ENCODE peak calls at places on chromosomes 13 and 19, in nine cellular contexts. U is sigmoid colon, C is lower leg skin, Z is tibial nerve, N is gastrocnemius medialis, I is IMR-90, D is upper lobe of left lung, B is testis, K is H1. F is an unnamed sample.

GRCh38 chr19:40822161-40822560 is 23.2 kb downstream of the EGLN2 start:
- DNase-seq in Z (no peak), U (no peak), C (peak; percentile 77), K (no peak), B (peak; percentile 14), I (no peak), D (no peak), N (no peak), F (no peak)

GRCh38 chr19:58551577-58552471 is 3.1 kb downstream of the CHMP2A start:
- DNase-seq in Z (no peak), N (no peak), U (no peak), I (no peak), C (no peak), D (no peak), K (no peak), B (no peak), F (no peak)

GRCh38 chr13:92187378-92187989 is 789.1 kb downstream of the GPC5 start:
- DNase-seq in N (no peak), B (peak; percentile 23), K (no peak), I (peak; percentile 27), Z (no peak), C (no peak), D (no peak), U (no peak), F (no peak)

GRCh38 chr13:90447735-90448103 is 899.8 kb upstream of the MIR17HG start:
- DNase-seq in B (no peak), C (no peak), Z (no peak), K (no peak), D (no peak), U (no peak), N (no peak), I (peak; percentile 63), F (no peak)

GRCh38 chr19:38183227-38183914 is 40.7 kb downstream of the DPF1 start:
- DNase-seq in U (no peak), C (no peak), K (peak; percentile 27), N (peak; percentile 27), I (no peak), D (no peak), Z (no peak), B (peak; percentile 71), F (peak; percentile 51)

GRCh38 chr13:105428816-105429215 is 1106.6 kb downstream of the EFNB2 start:
- DNase-seq in I (peak; percentile 66), B (no peak), K (no peak), U (no peak), N (no peak), D (no peak), Z (no peak), C (no peak), F (no peak)

GRCh38 chr13:38395505-38395803 is 45.8 kb downstream of the UFM1 start:
- DNase-seq in Z (no peak), I (no peak), C (no peak), N (no peak), B (no peak), U (no peak), K (no peak), D (no peak), F (no peak)

GRCh38 chr13:95298971-95299627 is 2.2 kb downstream of the ABCC4 start:
- DNase-seq in N (no peak), Z (no peak), B (no peak), C (no peak), I (peak; percentile 94), D (no peak), U (no peak), K (no peak), F (no peak)

GRCh38 chr13:31686660-31687430 is 52.5 kb upstream of the RXFP2 start:
- DNase-seq in Z (no peak), U (no peak), C (no peak), N (no peak), K (no peak), D (no peak), B (no peak), I (no peak), F (no peak)

GRCh38 chr13:38180100-38180499 is 169.6 kb upstream of the UFM1 start:
- DNase-seq in C (no peak), K (no peak), N (no peak), U (no peak), D (no peak), Z (no peak), I (peak; percentile 2), B (no peak), F (no peak)

GRCh38 chr13:104616990-104617389 is 1550.8 kb upstream of the SLC10A2 start:
- DNase-seq in N (no peak), C (no peak), D (no peak), I (no peak), Z (no peak), B (no peak), U (no peak), K (no peak), F (no peak)

GRCh38 chr13:48043789-48044503 is 6.4 kb downstream of the NUDT15 start:
- DNase-seq in C (no peak), U (no peak), B (no peak), N (no peak), Z (no peak), I (peak; percentile 73), K (no peak), D (no peak), F (no peak)

GRCh38 chr13:30738526-30738925 is 3.2 kb downstream of the ALOX5AP start:
- DNase-seq in N (no peak), K (no peak), D (no peak), U (no peak), Z (no peak), I (no peak), C (no peak), B (no peak), F (no peak)

GRCh38 chr19:45408121-45408520 is 1.7 kb downstream of the POLR1G start:
- DNase-seq in N (no peak), C (no peak), K (no peak), Z (no peak), U (no peak), B (no peak), I (no peak), D (no peak), F (no peak)

GRCh38 chr19:45161715-45162463 is 1.1 kb upstream of the NKPD1 start:
- DNase-seq in B (peak; percentile 42), C (no peak), N (peak; percentile 25), U (no peak), D (no peak), I (peak; percentile 28), Z (no peak), K (no peak), F (no peak)

GRCh38 chr19:16185925-16186234 is 670 bp downstream of the FAM32A start:
- DNase-seq in B (no peak), I (no peak), Z (peak; percentile 29), K (no peak), U (no peak), C (no peak), D (no peak), N (no peak), F (no peak)

GRCh38 chr19:23547816-23548430 is 139.1 kb downstream of the ZNF675 start:
- DNase-seq in N (no peak), U (no peak), Z (no peak), K (no peak), I (no peak), C (peak; percentile 49), D (no peak), B (no peak), F (no peak)

GRCh38 chr19:32810452-32810851 is 59.1 kb downstream of the SLC7A9 start:
- DNase-seq in C (no peak), I (no peak), U (no peak), B (no peak), Z (no peak), D (no peak), K (no peak), N (no peak), F (no peak)

GRCh38 chr13:59607780-59608233 is 555.9 kb downstream of the DIAPH3 start:
- DNase-seq in I (no peak), K (no peak), D (no peak), B (no peak), Z (no peak), C (no peak), U (no peak), N (no peak), F (no peak)

GRCh38 chr13:97018029-97018819 is 23.9 kb upstream of the OXGR1 start:
- DNase-seq in U (no peak), C (no peak), Z (no peak), N (no peak), B (peak; percentile 46), I (peak; percentile 61), K (no peak), D (no peak), F (peak; percentile 27)

GRCh38 chr13:110705826-110706569 is at the start of gene CARS2:
- DNase-seq in U (peak; percentile 99), B (peak; percentile 97), N (peak; percentile 95), C (peak; percentile 99), D (peak; percentile 98), I (peak; percentile 91), K (peak; percentile 91), Z (peak; percentile 91), F (peak; percentile 95)
- TF ChIP-seq POLR2A in U (no peak), B (no peak), N (peak; percentile 89), C (peak; percentile 15), D (peak; percentile 72), I (peak; percentile 71), K (no peak), Z (peak; percentile 71), F (no peak)

GRCh38 chr19:48551437-48552302 is at the start of gene SULT2B1:
- DNase-seq in K (no peak), D (peak; percentile 69), Z (no peak), C (no peak), U (no peak), B (no peak), N (no peak), I (no peak), F (no peak)
- H3K4me3 ChIP-seq in K (no peak within 1 kb of the TSS), D (peak within 1 kb of the TSS; percentile 36), Z (no peak within 1 kb of the TSS), C (no peak within 1 kb of the TSS), U (no peak within 1 kb of the TSS), B (no peak within 1 kb of the TSS), N (no peak within 1 kb of the TSS), I (no peak within 1 kb of the TSS), F (no peak within 1 kb of the TSS)

GRCh38 chr13:94020833-94021232 is 458.6 kb downstream of the DCT start:
- DNase-seq in C (no peak), D (no peak), B (no peak), U (no peak), N (no peak), I (peak; percentile 76), K (no peak), Z (no peak), F (no peak)
- TF ChIP-seq POLR2A in C (no peak), D (no peak), B (no peak), U (no peak), N (no peak), I (no peak), K (no peak), Z (no peak), F (no peak)

DNA sequence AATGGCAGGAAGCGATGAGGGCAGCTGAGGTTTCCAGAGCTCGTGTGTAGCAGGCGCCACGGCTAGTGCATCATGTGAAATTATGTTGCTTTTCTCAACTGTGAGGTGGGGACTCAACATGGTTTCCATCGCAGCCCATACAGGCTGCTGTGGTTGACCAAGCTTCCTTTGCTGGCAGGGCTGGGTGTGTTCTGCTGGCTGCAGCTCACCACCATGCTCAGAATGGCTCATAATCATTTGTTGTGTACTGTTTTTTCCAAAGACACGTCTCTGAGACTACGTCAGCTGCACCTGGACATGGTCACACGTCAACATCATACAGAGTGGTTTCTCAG is 16.1 kb upstream of the RASA3 start:
- DNase-seq in N (no peak), U (no peak), D (peak; percentile 53), K (no peak), I (no peak), C (no peak), Z (no peak), B (no peak), F (peak; percentile 8)
- H3K4me3 ChIP-seq in N (no peak overlapping the region), U (no peak overlapping the region), D (no peak overlapping the region), K (no peak overlapping the region), I (no peak overlapping the region), C (no peak overlapping the region), Z (no peak overlapping the region), B (no peak overlapping the region), F (no peak overlapping the region)

GRCh38 chr19:901216-902092 is 8.2 kb downstream of the RNU6-9 start:
- DNase-seq in N (no peak), I (no peak), U (no peak), B (no peak), K (no peak), Z (no peak), C (no peak), D (no peak), F (no peak)
- TF ChIP-seq POLR2A in N (no peak), I (no peak), U (no peak), B (no peak), K (no peak), Z (no peak), C (no peak), D (no peak), F (no peak)

F was measured in heart left ventricle.